ENCODE peak calls at places on chromosomes 2 and 18, in six cellular contexts. V, D, A, R, G and X are unnamed samples.

GRCh38 chr2:174340400-174341300 is 5.9 kb downstream of the SP9 start:
- DNase-seq in V (no peak), D (no peak), A (no peak), R (no peak), G (no peak), X (no peak)

GRCh38 chr18:57210101-57210661 is 63.3 kb downstream of the BOD1L2 start:
- DNase-seq in V (no peak), D (no peak), A (peak; percentile 68), R (peak; percentile 29), G (peak; percentile 96), X (peak; percentile 85)

GRCh38 chr2:101114815-101115214 is 36.4 kb downstream of the TBC1D8 start:
- DNase-seq in V (no peak), D (peak; percentile 65), A (peak; percentile 36), R (no peak), G (peak; percentile 43), X (no peak)

GRCh38 chr18:6207119-6207518 is 207.6 kb downstream of the L3MBTL4 start:
- DNase-seq in V (no peak), D (no peak), A (no peak), R (no peak), G (no peak), X (no peak)

GRCh38 chr2:23926289-23926749 is 604 bp downstream of the ATAD2B start:
- DNase-seq in V (no peak), D (peak; percentile 71), A (no peak), R (peak; percentile 48), G (no peak), X (no peak)

GRCh38 chr2:127176371-127177311 is 43.5 kb downstream of the CYP27C1 start:
- DNase-seq in V (no peak), D (peak; percentile 69), A (peak; percentile 23), R (peak; percentile 18), G (no peak), X (no peak)

GRCh38 chr2:43576983-43577892 is 18.6 kb downstream of the THADA start:
- DNase-seq in V (no peak), D (no peak), A (no peak), R (peak; percentile 26), G (peak; percentile 50), X (peak; percentile 66)

GRCh38 chr2:109144271-109144670 is 15.3 kb downstream of the SH3RF3 start:
- DNase-seq in V (no peak), D (no peak), A (no peak), R (no peak), G (peak; percentile 24), X (no peak)

GRCh38 chr2:105756435-105756834 is 11.7 kb downstream of the NCK2 start:
- DNase-seq in V (no peak), D (no peak), A (no peak), R (no peak), G (no peak), X (no peak)

GRCh38 chr2:156590313-156590712 is 154.1 kb downstream of the GPD2 start:
- DNase-seq in V (no peak), D (no peak), A (no peak), R (no peak), G (no peak), X (no peak)

GRCh38 chr2:73970850-73971471 is 13.7 kb upstream of the TET3 start:
- DNase-seq in V (no peak), D (peak; percentile 88), A (peak; percentile 82), R (peak; percentile 88), G (peak; percentile 66), X (no peak)

GRCh38 chr2:219661197-219661954 is 33.9 kb downstream of the SLC4A3 start:
- DNase-seq in V (no peak), D (no peak), A (no peak), R (no peak), G (no peak), X (peak; percentile 87)

GRCh38 chr2:215950009-215950408 is 63.3 kb downstream of the MREG start:
- DNase-seq in V (no peak), D (no peak), A (no peak), R (no peak), G (peak; percentile 56), X (peak; percentile 75)

GRCh38 chr2:218991674-218992168 is 1.5 kb downstream of the CRYBA2 start:
- DNase-seq in V (no peak), D (no peak), A (no peak), R (no peak), G (no peak), X (peak; percentile 30)

GRCh38 chr2:12514168-12514567 is 202.6 kb upstream of the TRIB2 start:
- DNase-seq in V (no peak), D (no peak), A (no peak), R (no peak), G (no peak), X (no peak)

GRCh38 chr2:94861308-94862152 is 9.7 kb upstream of the TEKT4 start:
- DNase-seq in V (no peak), D (peak; percentile 41), A (no peak), R (no peak), G (no peak), X (no peak)

DNA sequence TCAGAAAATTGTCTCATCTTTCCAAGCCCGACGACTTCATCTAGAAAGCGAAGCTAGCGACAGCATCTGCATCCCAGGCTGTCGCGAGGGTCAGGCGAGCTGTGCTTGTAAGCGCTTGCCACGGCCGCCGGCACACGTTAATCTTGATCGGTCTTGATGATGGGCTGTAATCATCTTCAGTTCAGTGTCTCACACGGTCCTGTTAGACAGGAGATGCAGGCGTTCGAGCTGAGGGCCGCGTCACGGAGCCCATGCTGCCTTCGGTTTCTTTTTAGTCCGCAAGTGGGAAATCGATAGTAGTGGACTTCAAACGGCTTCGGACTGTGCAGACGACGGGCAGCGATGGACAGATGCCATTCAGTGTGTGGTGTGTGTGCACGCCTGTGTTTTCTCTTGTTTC is 43.6 kb downstream of the ADI1 start:
- DNase-seq in V (no peak), D (no peak), A (no peak), R (no peak), G (no peak), X (no peak)
- H3K36me3 ChIP-seq in V (peaks cover 18% of the 10 kb centered on the region), D (peaks cover 87% of the 10 kb centered on the region), A (no peaks in the 10 kb centered on the region), R (no peaks in the 10 kb centered on the region), G (peaks cover 4% of the 10 kb centered on the region), X (peaks cover 13% of the 10 kb centered on the region)

GRCh38 chr18:21069468-21069867 is 42.1 kb downstream of the ROCK1 start:
- DNase-seq in V (no peak), D (no peak), A (no peak), R (no peak), G (no peak), X (no peak)
- H3K4me3 ChIP-seq in V (no peak overlapping the region), D (no peak overlapping the region), A (no peak overlapping the region), R (no peak overlapping the region), G (no peak overlapping the region), X (no peak overlapping the region)

GRCh38 chr2:15670981-15671380 is 79.3 kb downstream of the DDX1 start:
- DNase-seq in V (no peak), D (no peak), A (no peak), R (no peak), G (no peak), X (no peak)
- H3K36me3 ChIP-seq in V (no peaks in the 10 kb centered on the region), D (no peaks in the 10 kb centered on the region), A (no peaks in the 10 kb centered on the region), R (no peaks in the 10 kb centered on the region), G (no peaks in the 10 kb centered on the region), X (no peaks in the 10 kb centered on the region)

GRCh38 chr2:55009277-55010055 is 40.8 kb downstream of the RTN4 start:
- DNase-seq in V (no peak), D (no peak), A (no peak), R (no peak), G (peak; percentile 44), X (no peak)
- H3K4me3 ChIP-seq in V (peak overlapping the region; percentile 40), D (peak overlapping the region; percentile 46), A (peak overlapping the region; percentile 15), R (peak overlapping the region; percentile 0), G (no peak overlapping the region), X (peak overlapping the region; percentile 15)

DNA sequence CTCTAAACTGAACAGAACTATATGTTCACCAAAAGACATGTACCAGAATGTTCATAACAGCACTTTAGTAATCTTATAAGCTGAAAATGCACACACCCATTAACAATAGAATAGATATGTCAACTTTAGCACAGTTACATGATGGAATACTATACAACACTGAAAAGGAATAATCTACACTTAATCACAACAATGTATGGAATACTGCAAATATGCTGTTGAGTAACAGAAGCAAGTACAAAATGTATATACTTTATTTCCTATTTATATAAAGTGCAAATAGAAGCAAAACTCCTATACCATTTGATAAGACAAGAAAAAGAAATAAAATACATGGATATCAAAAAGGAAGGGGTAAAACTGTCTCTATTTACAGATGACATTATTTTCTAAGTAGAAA is 352.8 kb downstream of the NCKAP5 start:
- DNase-seq in V (no peak), D (no peak), A (no peak), R (no peak), G (no peak), X (no peak)
- H3K36me3 ChIP-seq in V (no peaks in the 10 kb centered on the region), D (no peaks in the 10 kb centered on the region), A (no peaks in the 10 kb centered on the region), R (no peaks in the 10 kb centered on the region), G (no peaks in the 10 kb centered on the region), X (no peaks in the 10 kb centered on the region)